ENCODE peak calls at places on chromosomes 5 and 9, in eight cellular contexts. Y is memory B cell; M is uterus; K is left ventricle myocardium inferior; P is naive thymus-derived CD4-positive, alpha-beta T cell; D is T47D; L is H4; T is adipocyte. U is an unnamed sample.
A peak's percentile ranks its signal among the peaks of the same experiment; 100 is the strongest.

GRCh38 chr5:93622240-93622885 is 39.3 kb downstream of the NR2F1 start:
- DNase-seq in Y (no peak), M (peak; percentile 30), K (no peak), P (no peak), D (no peak), L (peak; percentile 48), T (peak; percentile 67), U (no peak)

GRCh38 chr5:82365744-82366228 is 87.6 kb upstream of the RPS23 start:
- DNase-seq in Y (no peak), M (no peak), K (no peak), P (peak; percentile 32), D (no peak), L (peak; percentile 68), T (no peak), U (peak; percentile 12)

GRCh38 chr5:1692381-1692780 is 107.3 kb downstream of the MRPL36 start:
- DNase-seq in Y (no peak), M (no peak), K (no peak), P (no peak), D (no peak), L (no peak), T (no peak), U (no peak)

GRCh38 chr5:61617995-61618525 is 286.0 kb downstream of the ZSWIM6 start:
- DNase-seq in Y (no peak), M (no peak), K (no peak), P (no peak), D (no peak), L (no peak), T (no peak), U (no peak)

GRCh38 chr5:180830253-180831138 is 27.9 kb upstream of the MGAT1 start:
- DNase-seq in Y (peak; percentile 52), M (peak; percentile 63), K (peak; percentile 74), P (no peak), D (peak; percentile 55), L (peak; percentile 43), T (peak; percentile 15), U (peak; percentile 48)

GRCh38 chr5:33423018-33423630 is 17.6 kb upstream of the TARS1 start:
- DNase-seq in Y (no peak), M (no peak), K (no peak), P (no peak), D (peak; percentile 31), L (peak; percentile 16), T (peak; percentile 78), U (no peak)

GRCh38 chr9:86353591-86354047 is 591 bp downstream of the TUT7 start:
- DNase-seq in Y (no peak), M (no peak), K (no peak), P (no peak), D (peak; percentile 74), L (peak; percentile 11), T (no peak), U (no peak)

GRCh38 chr5:35938518-35939227 is at the start of gene CAPSL:
- DNase-seq in Y (no peak), M (peak; percentile 56), K (no peak), P (no peak), D (peak; percentile 99), L (peak; percentile 81), T (peak; percentile 54), U (no peak)

GRCh38 chr9:76290555-76290954 is 103.7 kb downstream of the RFK start:
- DNase-seq in Y (no peak), M (no peak), K (no peak), P (no peak), D (no peak), L (no peak), T (no peak), U (no peak)

GRCh38 chr5:85484982-85485574 is 1100.4 kb upstream of the EDIL3 start:
- DNase-seq in Y (no peak), M (no peak), K (no peak), P (no peak), D (peak; percentile 13), L (no peak), T (no peak), U (no peak)

GRCh38 chr5:94241288-94241651 is 377.1 kb downstream of the KIAA0825 start:
- DNase-seq in Y (no peak), M (no peak), K (no peak), P (no peak), D (no peak), L (no peak), T (peak; percentile 50), U (no peak)

GRCh38 chr9:72977670-72978069 is 24.8 kb upstream of the ALDH1A1 start:
- DNase-seq in Y (no peak), M (no peak), K (no peak), P (no peak), D (no peak), L (peak; percentile 68), T (peak; percentile 29), U (no peak)

GRCh38 chr5:78886650-78887230 is 98.4 kb downstream of the ARSB start:
- DNase-seq in Y (no peak), M (no peak), K (no peak), P (no peak), D (peak; percentile 4), L (no peak), T (peak; percentile 59), U (no peak)

GRCh38 chr5:133925866-133926488 is 42.4 kb downstream of the C5orf15 start:
- DNase-seq in Y (no peak), M (no peak), K (no peak), P (no peak), D (no peak), L (no peak), T (no peak), U (no peak)

GRCh38 chr5:68382640-68383039 is 167.1 kb downstream of the PIK3R1 start:
- DNase-seq in Y (no peak), M (no peak), K (no peak), P (no peak), D (no peak), L (no peak), T (no peak), U (no peak)

GRCh38 chr5:20514145-20514544 is 526.1 kb upstream of the CDH18 start:
- DNase-seq in Y (no peak), M (no peak), K (no peak), P (no peak), D (no peak), L (peak; percentile 34), T (no peak), U (no peak)

GRCh38 chr5:69209607-69210006 is 20.2 kb downstream of the CENPH start:
- DNase-seq in Y (no peak), M (no peak), K (no peak), P (no peak), D (no peak), L (no peak), T (peak; percentile 69), U (no peak)

GRCh38 chr5:447501-447900 is 4.5 kb downstream of the EXOC3 start:
- DNase-seq in Y (no peak), M (no peak), K (peak; percentile 11), P (no peak), D (no peak), L (no peak), T (no peak), U (no peak)